ENCODE peak calls at places on chromosomes 4 and X, in five cellular contexts. Y, T, R, L and J are unnamed samples.

GRCh38 chr4:7904108-7904516 is 35.5 kb downstream of the AFAP1 start:
- DNase-seq in Y (no peak), T (peak; percentile 35), R (no peak), L (no peak), J (no peak)

GRCh38 chr4:111323496-111323895 is 700.6 kb upstream of the PITX2 start:
- DNase-seq in Y (no peak), T (peak; percentile 31), R (peak; percentile 35), L (no peak), J (no peak)

GRCh38 chr4:213971-214370 is 89.7 kb downstream of the ZNF718 start:
- DNase-seq in Y (no peak), T (no peak), R (no peak), L (no peak), J (no peak)

GRCh38 chrX:14729058-14729457 is 143.8 kb downstream of the FANCB start:
- DNase-seq in Y (no peak), T (no peak), R (no peak), L (no peak), J (no peak)

GRCh38 chr4:15197005-15197404 is 194.7 kb downstream of the CPEB2 start:
- DNase-seq in Y (no peak), T (no peak), R (no peak), L (no peak), J (no peak)

GRCh38 chrX:100649550-100650356 is 5.8 kb downstream of the SRPX2 start:
- DNase-seq in Y (no peak), T (peak; percentile 75), R (peak; percentile 52), L (no peak), J (no peak)

GRCh38 chr4:57303012-57303751 is 193.0 kb upstream of the IGFBP7 start:
- DNase-seq in Y (no peak), T (no peak), R (no peak), L (no peak), J (no peak)

GRCh38 chr4:21366312-21366711 is 582.3 kb downstream of the KCNIP4 start:
- DNase-seq in Y (no peak), T (no peak), R (no peak), L (no peak), J (no peak)

GRCh38 chrX:150692837-150693781 is at the start of gene MTMR1:
- DNase-seq in Y (no peak), T (no peak), R (no peak), L (peak; percentile 25), J (peak; percentile 82)

GRCh38 chr4:29805245-29805644 is 914.9 kb upstream of the PCDH7 start:
- DNase-seq in Y (no peak), T (no peak), R (no peak), L (no peak), J (no peak)
- TF ChIP-seq CTCF in Y (peak; percentile 25), T (no peak), R (no peak), L (peak; percentile 10), J (no peak)

GRCh38 chr4:99117876-99118693 is 26.0 kb downstream of the ADH4 start:
- DNase-seq in Y (no peak), T (no peak), R (peak; percentile 17), L (peak; percentile 33), J (peak; percentile 29)
- TF ChIP-seq CTCF in Y (peak; percentile 73), T (peak; percentile 10), R (no peak), L (peak; percentile 53), J (peak; percentile 19)

GRCh38 chr4:101232074-101232776 is 115.1 kb downstream of the PPP3CA start:
- DNase-seq in Y (peak; percentile 68), T (peak; percentile 10), R (no peak), L (peak; percentile 58), J (no peak)

GRCh38 chr4:101236097-101236496 is 111.2 kb downstream of the PPP3CA start:
- DNase-seq in Y (no peak), T (no peak), R (no peak), L (no peak), J (no peak)

GRCh38 chr4:101227715-101228114 is 119.6 kb downstream of the PPP3CA start:
- DNase-seq in Y (no peak), T (no peak), R (no peak), L (no peak), J (no peak)

GRCh38 chr4:101229116-101229515 is 118.2 kb downstream of the PPP3CA start:
- DNase-seq in Y (no peak), T (peak; percentile 13), R (no peak), L (no peak), J (no peak)

DNA sequence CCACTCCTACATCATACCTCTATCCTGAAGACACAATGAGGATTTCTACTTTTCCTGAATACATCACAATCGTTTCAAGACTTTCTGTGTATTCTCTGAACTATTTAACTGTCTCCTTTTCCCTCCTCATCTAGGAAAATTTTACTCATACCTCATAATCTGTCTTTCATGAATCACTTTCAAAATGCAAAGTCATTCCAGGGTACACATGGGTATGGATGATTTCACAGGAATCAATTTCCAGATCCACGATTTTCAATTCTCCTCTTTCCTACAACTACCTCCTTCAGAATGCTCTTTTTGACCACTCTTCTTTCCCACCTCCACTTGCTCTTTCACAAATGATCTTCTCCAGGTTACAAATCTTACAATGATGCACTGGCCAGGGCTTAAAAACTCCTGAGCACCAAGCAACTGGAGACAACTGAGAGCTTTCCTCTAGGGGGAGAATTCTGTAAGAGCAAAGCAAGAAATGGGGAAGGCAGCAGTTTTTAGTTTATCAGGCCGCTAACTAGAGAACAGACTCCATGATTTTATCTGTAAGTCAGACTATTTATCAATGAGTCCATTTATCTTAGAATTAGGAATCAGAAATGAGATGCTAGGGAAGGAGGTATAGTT is 116.4 kb downstream of the PPP3CA start:
- DNase-seq in Y (no peak), T (no peak), R (no peak), L (no peak), J (no peak)
- TF ChIP-seq CTCF in Y (no peak), T (no peak), R (no peak), L (no peak), J (no peak)

GRCh38 chr4:3510481-3510880 is 21.7 kb downstream of the LRPAP1 start:
- DNase-seq in Y (no peak), T (no peak), R (no peak), L (no peak), J (no peak)

GRCh38 chr4:3512719-3513118 is 19.5 kb downstream of the LRPAP1 start:
- DNase-seq in Y (no peak), T (no peak), R (no peak), L (no peak), J (no peak)

GRCh38 chr4:3513807-3514206 is 18.4 kb downstream of the LRPAP1 start:
- DNase-seq in Y (no peak), T (no peak), R (no peak), L (no peak), J (no peak)

GRCh38 chr4:3511187-3511586 is 21.0 kb downstream of the LRPAP1 start:
- DNase-seq in Y (no peak), T (no peak), R (no peak), L (no peak), J (no peak)

GRCh38 chr4:3512279-3512678 is 19.9 kb downstream of the LRPAP1 start:
- DNase-seq in Y (no peak), T (no peak), R (no peak), L (no peak), J (no peak)
- TF ChIP-seq CTCF in Y (no peak), T (no peak), R (no peak), L (no peak), J (no peak)

GRCh38 chrX:49101629-49101984 is 21.9 kb upstream of the WDR45 start:
- DNase-seq in Y (no peak), T (no peak), R (no peak), L (no peak), J (no peak)
- TF ChIP-seq CTCF in Y (peak; percentile 17), T (no peak), R (no peak), L (peak; percentile 11), J (no peak)

GRCh38 chr4:139403457-139403856 is 50.5 kb upstream of the RAB33B start:
- DNase-seq in Y (no peak), T (no peak), R (no peak), L (no peak), J (no peak)
- TF ChIP-seq CTCF in Y (peak; percentile 40), T (no peak), R (no peak), L (no peak), J (no peak)

GRCh38 chr4:24588216-24588954 is 4.0 kb upstream of the DHX15 start:
- DNase-seq in Y (no peak), T (no peak), R (no peak), L (no peak), J (no peak)

GRCh38 chr4:24582235-24582863 is 2.0 kb downstream of the DHX15 start:
- DNase-seq in Y (no peak), T (no peak), R (no peak), L (no peak), J (no peak)

GRCh38 chr4:24589448-24589847 is 5.1 kb upstream of the DHX15 start:
- DNase-seq in Y (no peak), T (no peak), R (no peak), L (peak; percentile 84), J (no peak)

GRCh38 chr4:24583451-24584174 is 741 bp downstream of the DHX15 start:
- DNase-seq in Y (peak; percentile 58), T (no peak), R (no peak), L (peak; percentile 44), J (peak; percentile 67)

DNA sequence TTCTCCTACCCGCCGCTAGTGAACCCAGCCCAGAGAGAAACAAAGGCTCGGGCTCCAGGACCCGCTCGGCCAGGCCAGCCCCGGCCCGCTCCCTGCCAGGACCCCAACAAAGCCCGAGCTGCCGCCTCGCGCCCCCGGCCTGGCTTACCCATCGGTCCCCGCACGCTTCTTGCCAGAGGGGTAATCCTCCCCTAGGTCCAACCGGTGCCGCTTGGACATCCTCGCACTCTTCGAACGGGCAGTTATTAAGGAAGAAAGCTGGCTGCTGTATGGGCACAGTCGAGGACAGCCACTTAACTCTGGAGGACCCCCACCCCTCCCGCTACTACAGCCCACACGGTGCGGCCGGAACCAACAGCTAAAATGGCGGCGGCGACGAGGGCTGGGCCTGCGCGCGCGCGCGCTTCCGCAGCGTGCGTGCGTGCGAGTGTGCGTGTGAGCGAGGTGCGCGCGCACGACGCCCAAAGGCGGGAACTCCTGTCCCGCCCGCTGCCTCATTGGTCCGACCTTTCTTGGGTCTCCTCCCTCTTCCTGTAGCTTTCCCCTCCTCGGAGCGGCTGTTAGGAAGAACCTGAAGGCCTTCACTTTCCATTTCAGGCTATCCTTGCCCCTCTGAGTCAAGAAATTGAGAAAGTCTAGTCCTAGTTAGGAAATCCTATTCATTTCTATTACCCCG is at the start of gene DHX15:
- DNase-seq in Y (peak; percentile 95), T (peak; percentile 75), R (peak; percentile 87), L (peak; percentile 97), J (peak; percentile 93)
- TF ChIP-seq CTCF in Y (no peak), T (peak; percentile 4), R (no peak), L (no peak), J (no peak)